ENCODE peak calls at places on chromosomes 12 and 14, in six cellular contexts. S, G, P, F, D and Z are unnamed samples. For H3K4me1, the result is how much of the 10 kb centered on the place peaks cover.

GRCh38 chr12:12835378-12836145 is 22.4 kb downstream of the DDX47 start:
- DNase-seq in S (no peak), F (no peak), D (no peak), P (peak), G (no peak), Z (no peak)

GRCh38 chr14:56217380-56218045 is 99.3 kb downstream of the PELI2 start:
- DNase-seq in G (no peak), F (no peak), D (no peak), S (no peak), P (no peak), Z (no peak)

GRCh38 chr14:84090837-84091236 is 1439.1 kb upstream of the FLRT2 start:
- DNase-seq in S (no peak), F (no peak), G (no peak), P (no peak), D (no peak), Z (no peak)

GRCh38 chr14:54776361-54777001 is 126.1 kb downstream of the GCH1 start:
- DNase-seq in G (peak), P (peak), S (no peak), D (no peak), F (no peak), Z (no peak)

GRCh38 chr12:6426882-6427671 is 17.7 kb upstream of the CD27 start:
- DNase-seq in P (no peak), F (no peak), S (no peak), D (peak), G (no peak), Z (no peak)

GRCh38 chr14:21476526-21476924 is 234 bp downstream of the RAB2B start:
- DNase-seq in P (peak), F (peak), G (no peak), D (peak), S (peak), Z (peak)

GRCh38 chr12:123264642-123265041 is 7.0 kb downstream of the CDK2AP1 start:
- DNase-seq in P (no peak), G (no peak), F (no peak), D (peak), S (no peak), Z (no peak)

GRCh38 chr12:106247731-106248176 is at the start of gene CKAP4:
- DNase-seq in G (peak), P (peak), F (peak), D (no peak), S (peak), Z (no peak)

GRCh38 chr14:83988274-83988673 is 1541.7 kb upstream of the FLRT2 start:
- DNase-seq in F (no peak), P (no peak), D (no peak), S (no peak), G (no peak), Z (no peak)

GRCh38 chr14:71466942-71467341 is 465.3 kb upstream of the RGS6 start:
- DNase-seq in F (no peak), G (no peak), D (no peak), S (no peak), P (no peak), Z (no peak)

GRCh38 chr12:127162902-127163301 is 1104.1 kb upstream of the TMEM132C start:
- DNase-seq in G (no peak), P (peak), D (peak), S (no peak), F (no peak), Z (peak)

GRCh38 chr12:16218934-16219718 is 58.4 kb downstream of the SLC15A5 start:
- DNase-seq in F (no peak), D (no peak), P (no peak), S (no peak), G (no peak), Z (no peak)

GRCh38 chr12:39937119-39937518 is 168.8 kb downstream of the SLC2A13 start:
- DNase-seq in D (peak), S (no peak), P (no peak), F (no peak), G (no peak), Z (no peak)

DNA sequence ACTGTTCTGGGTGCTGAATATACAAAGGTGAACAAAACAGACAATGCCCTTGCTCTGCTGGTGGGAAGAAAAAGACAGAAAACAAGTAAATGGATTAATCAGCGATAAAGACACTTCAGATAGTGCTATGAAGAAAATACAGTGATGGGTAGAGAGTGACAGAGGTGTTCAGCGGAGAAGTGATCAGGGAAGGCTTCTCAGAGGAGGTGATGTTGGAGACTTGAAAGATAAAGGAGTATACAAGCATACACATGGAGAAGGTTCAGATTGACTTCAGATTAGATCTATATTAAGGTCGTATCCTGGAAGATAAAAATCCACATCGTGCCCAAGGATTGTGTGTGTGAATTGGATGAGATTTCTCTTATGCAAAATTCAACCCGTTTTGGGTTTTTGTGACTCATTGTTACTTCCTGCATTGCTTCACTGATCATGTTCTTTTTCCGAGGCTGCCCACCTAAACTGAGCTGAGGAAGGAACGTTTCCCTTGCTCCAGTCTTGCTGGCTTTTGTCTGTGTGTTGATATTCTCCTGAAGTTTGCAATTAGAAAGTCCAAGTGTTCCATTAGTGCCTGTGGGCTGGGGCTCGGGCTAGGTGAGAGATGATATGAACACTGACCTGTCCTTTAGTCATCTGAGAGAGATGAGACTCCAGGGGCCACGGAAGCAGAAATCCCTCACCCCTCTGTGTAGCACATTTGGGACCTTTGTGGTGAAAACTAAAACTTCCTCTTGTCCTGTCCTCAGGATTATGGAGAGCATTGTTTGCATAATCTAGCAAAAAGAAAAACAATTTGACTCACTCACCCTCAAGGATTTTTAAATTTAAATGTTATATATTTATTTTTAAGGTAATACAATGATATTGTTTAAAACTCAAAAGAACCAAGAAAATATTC is 27.6 kb downstream of the PLXNC1 start:
- DNase-seq in P (no peak), D (no peak), F (no peak), G (no peak), S (no peak), Z (no peak)
- H3K4me1 ChIP-seq in P (under half), D (under half), F (under half), G (under half), S (under half), Z (under half)

GRCh38 chr12:32692358-32692757 is 13.3 kb downstream of the DNM1L start:
- DNase-seq in G (no peak), P (no peak), F (no peak), S (no peak), D (no peak), Z (no peak)

GRCh38 chr12:32686340-32686739 is 7.2 kb downstream of the DNM1L start:
- DNase-seq in F (no peak), D (no peak), S (no peak), G (no peak), P (no peak), Z (no peak)

GRCh38 chr12:32690927-32691326 is 11.8 kb downstream of the DNM1L start:
- DNase-seq in P (no peak), S (no peak), G (no peak), F (no peak), D (no peak), Z (no peak)

GRCh38 chr12:32688786-32689185 is 9.7 kb downstream of the DNM1L start:
- DNase-seq in G (no peak), D (no peak), S (no peak), P (no peak), F (no peak), Z (no peak)
- H3K4me1 ChIP-seq in G (under half), D (under half), S (under half), P (under half), F (under half), Z (half or more)

GRCh38 chr12:2391740-2392341 is 339.1 kb downstream of the CACNA1C start:
- DNase-seq in P (no peak), S (no peak), G (no peak), D (no peak), F (no peak), Z (no peak)
- H3K4me1 ChIP-seq in P (under half), S (under half), G (under half), D (under half), F (under half), Z (under half)

GRCh38 chr12:95637471-95638155 is 86.3 kb upstream of the USP44 start:
- DNase-seq in P (no peak), F (no peak), S (no peak), D (no peak), G (no peak), Z (no peak)

GRCh38 chr12:95633049-95633545 is 81.8 kb upstream of the USP44 start:
- DNase-seq in G (no peak), S (peak), F (peak), D (no peak), P (peak), Z (no peak)

GRCh38 chr12:95633671-95634465 is 82.6 kb upstream of the USP44 start:
- DNase-seq in D (no peak), P (no peak), F (no peak), G (peak), S (no peak), Z (no peak)

GRCh38 chr12:95634622-95635621 is 83.6 kb upstream of the USP44 start:
- DNase-seq in D (no peak), F (no peak), G (no peak), S (peak), P (no peak), Z (no peak)

DNA sequence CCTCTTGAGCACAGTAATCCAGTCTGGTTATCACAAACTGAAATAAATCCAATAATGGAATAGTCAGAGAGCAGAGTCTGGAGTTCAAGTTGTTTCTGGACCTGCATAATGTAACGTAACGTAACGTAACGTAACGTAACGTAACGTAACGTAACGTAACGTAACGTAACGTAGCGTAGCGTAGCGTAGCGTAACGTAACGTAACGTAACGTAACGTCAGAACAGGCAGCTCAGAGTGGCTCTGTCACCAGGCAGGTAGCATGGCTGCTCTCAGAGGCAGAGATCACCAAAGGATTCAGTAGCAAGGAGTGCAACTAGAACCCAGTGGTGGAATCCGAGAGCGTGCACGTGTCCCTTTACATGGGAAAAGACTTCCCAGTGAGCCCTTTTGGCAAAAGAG is 85.7 kb upstream of the USP44 start:
- DNase-seq in G (no peak), D (no peak), S (no peak), F (no peak), P (no peak), Z (no peak)
- H3K4me1 ChIP-seq in G (under half), D (under half), S (under half), F (under half), P (under half), Z (under half)